ENCODE peak calls at places on chromosomes 6 and 20, in four cellular contexts. A is H1, H is HepG2, L is GM12878. D is an unnamed sample. For H3K4me1, the result is how much of the 10 kb centered on the place peaks cover.

GRCh38 chr6:87721311-87721710 is 19.3 kb upstream of the AKIRIN2 start:
- DNase-seq in L (no peak), H (no peak), A (no peak), D (no peak)

GRCh38 chr6:155313602-155314091 is 637 bp downstream of the TFB1M start:
- DNase-seq in H (peak), L (no peak), A (no peak), D (no peak)

GRCh38 chr6:36241728-36242127 is 28.1 kb upstream of the PNPLA1 start:
- DNase-seq in H (no peak), A (no peak), L (peak), D (no peak)

GRCh38 chr6:20447157-20447556 is 45.5 kb downstream of the E2F3 start:
- DNase-seq in A (no peak), L (no peak), H (no peak), D (no peak)

GRCh38 chr6:190596-191395 is 101.5 kb upstream of the DUSP22 start:
- DNase-seq in L (no peak), H (peak), A (no peak), D (no peak)

GRCh38 chr6:33001685-33002084 is 7.7 kb downstream of the HLA-DOA start:
- DNase-seq in L (no peak), A (no peak), H (no peak), D (no peak)

GRCh38 chr6:110612298-110612697 is 135.9 kb upstream of the SLC22A16 start:
- DNase-seq in H (no peak), A (no peak), L (no peak), D (no peak)

GRCh38 chr20:49283703-49284625 is 6.1 kb upstream of the ZNFX1 start:
- DNase-seq in A (no peak), L (no peak), H (peak), D (no peak)

GRCh38 chr6:3722211-3722621 is 29.3 kb downstream of the PXDC1 start:
- DNase-seq in H (no peak), A (no peak), L (no peak), D (no peak)

GRCh38 chr6:13663986-13664385 is 47.6 kb downstream of the RANBP9 start:
- DNase-seq in L (no peak), A (no peak), H (no peak), D (no peak)

GRCh38 chr6:81075974-81076373 is 676.5 kb downstream of the TENT5A start:
- DNase-seq in H (peak), A (no peak), L (no peak), D (no peak)

GRCh38 chr6:138523347-138524210 is 24.3 kb upstream of the NHSL1 start:
- DNase-seq in L (no peak), H (no peak), A (no peak), D (no peak)

GRCh38 chr20:38799248-38799647 is 6.2 kb upstream of the PPP1R16B start:
- DNase-seq in L (no peak), A (no peak), H (no peak), D (no peak)

GRCh38 chr6:112912351-112913101 is 565.4 kb downstream of the RFPL4B start:
- DNase-seq in H (no peak), A (no peak), L (no peak), D (no peak)

GRCh38 chr6:8645212-8645611 is 209.9 kb upstream of the SLC35B3 start:
- DNase-seq in L (no peak), A (no peak), H (no peak), D (no peak)

GRCh38 chr20:41058007-41058673 is 29.5 kb downstream of the TOP1 start:
- DNase-seq in H (peak), L (no peak), A (no peak), D (no peak)

GRCh38 chr20:21096321-21097043 is 9.7 kb downstream of the LINC00237 start:
- DNase-seq in A (no peak), H (peak), L (peak), D (no peak)

GRCh38 chr6:110527516-110527915 is 51.1 kb upstream of the SLC22A16 start:
- DNase-seq in L (no peak), H (no peak), A (no peak), D (no peak)

GRCh38 chr6:168131464-168132415 is 52.7 kb upstream of the FRMD1 start:
- DNase-seq in L (no peak), H (no peak), A (peak), D (no peak)

GRCh38 chr6:41257369-41258195 is 28.9 kb downstream of the TREM1 start:
- DNase-seq in H (no peak), L (no peak), A (no peak), D (no peak)

GRCh38 chr6:70375166-70375565 is 38.1 kb upstream of the FAM135A start:
- DNase-seq in A (no peak), H (no peak), L (no peak), D (no peak)

GRCh38 chr6:157106487-157106886 is 216.8 kb downstream of the TMEM242 start:
- DNase-seq in H (no peak), L (no peak), A (no peak), D (no peak)

DNA sequence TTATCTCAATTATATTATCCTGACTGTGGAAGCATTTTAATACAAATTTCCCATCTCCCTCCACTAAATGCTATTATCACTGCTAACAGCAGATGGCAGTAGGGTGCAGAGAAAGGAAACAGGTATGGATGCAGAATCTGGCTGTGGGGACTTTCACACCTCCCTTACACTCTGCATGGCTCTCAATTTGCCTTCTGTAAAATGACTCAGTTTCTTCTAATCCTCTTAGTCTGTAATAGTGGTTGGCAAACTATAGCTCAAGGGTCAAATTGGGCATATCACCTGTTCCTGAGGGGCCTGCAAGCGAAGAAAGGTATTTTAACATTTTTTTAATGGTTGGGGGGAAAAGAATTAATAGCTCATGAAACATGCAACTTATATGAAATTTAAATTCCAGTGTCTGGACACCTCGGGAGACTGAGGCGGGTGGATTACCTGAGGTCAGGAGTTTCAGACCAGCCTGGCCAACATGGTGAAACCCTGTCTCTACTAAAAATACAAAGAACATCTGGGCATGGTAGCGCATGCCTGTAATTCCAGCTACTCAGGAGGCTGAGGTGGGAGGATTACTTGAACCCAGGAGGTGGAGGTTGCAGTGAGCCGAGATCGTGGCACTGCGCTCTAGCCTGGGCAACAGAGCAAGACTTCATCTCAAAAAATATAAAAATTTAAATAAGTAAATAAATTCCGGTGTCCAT is 83.5 kb downstream of the ZMYND8 start:
- DNase-seq in A (peak), H (peak), L (peak), D (peak)
- TF ChIP-seq YY1 in A (no peak), H (no peak), L (peak), D (no peak)

GRCh38 chr6:25016311-25016710 is 80.6 kb upstream of the RIPOR2 start:
- DNase-seq in H (no peak), A (no peak), L (no peak), D (no peak)

GRCh38 chr6:25013249-25013648 is 77.5 kb upstream of the RIPOR2 start:
- DNase-seq in A (no peak), L (no peak), H (no peak), D (no peak)

GRCh38 chr6:25012657-25013056 is 76.9 kb upstream of the RIPOR2 start:
- DNase-seq in A (no peak), H (no peak), L (no peak), D (no peak)

GRCh38 chr6:25014806-25015560 is 79.2 kb upstream of the RIPOR2 start:
- DNase-seq in H (no peak), A (no peak), L (no peak), D (no peak)

GRCh38 chr6:25014375-25014774 is 78.6 kb upstream of the RIPOR2 start:
- DNase-seq in H (no peak), A (no peak), L (no peak), D (no peak)
- H3K4me1 ChIP-seq in H (under half), A (under half), L (under half), D (under half)

DNA sequence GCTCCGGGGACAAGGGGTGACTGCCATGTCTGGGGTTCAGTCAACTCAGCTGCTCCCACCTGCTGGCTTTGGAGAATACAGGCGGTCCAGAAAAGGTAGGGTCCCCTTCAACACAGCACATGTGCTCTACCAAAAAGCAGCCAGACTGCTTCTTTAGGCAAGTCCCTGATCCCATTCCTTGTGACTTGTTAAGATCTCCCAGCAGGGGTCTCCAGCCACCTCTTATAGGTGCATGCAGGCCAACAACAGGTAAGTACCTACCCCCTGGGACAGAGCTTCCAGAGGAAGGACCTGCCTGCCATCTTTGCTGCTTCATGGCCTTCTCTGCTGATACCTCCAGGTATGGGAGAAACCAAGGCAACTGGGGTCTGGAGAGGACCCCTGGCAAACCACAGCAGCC is 106.5 kb downstream of the HACE1 start:
- DNase-seq in L (no peak), H (no peak), A (no peak), D (no peak)
- TF ChIP-seq SUZ12 in L (no peak), H (no peak), A (no peak), D (no peak)

GRCh38 chr6:169909113-169909512 is 157.7 kb downstream of the ERMARD start:
- DNase-seq in L (no peak), H (no peak), A (no peak), D (no peak)
- TF ChIP-seq YY1 in L (no peak), H (no peak), A (no peak), D (no peak)

GRCh38 chr6:52566201-52566600 is 10.7 kb downstream of the TRAM2 start:
- DNase-seq in L (peak), H (no peak), A (no peak), D (no peak)
- H3K4me1 ChIP-seq in L (under half), H (half or more), A (under half), D (under half)